ENCODE peak calls at places on chromosomes 12 and 14, in eight cellular contexts. D is prostate gland, J is endothelial cell of umbilical vein, N is SK-N-SH, P is transverse colon, G is sigmoid colon, X is H1, V is HCT116. L is an unnamed sample.

GRCh38 chr12:51070004-51070403 is 13.4 kb downstream of the CSRNP2 start:
- DNase-seq in D (no peak), J (no peak), N (no peak), P (no peak), G (no peak), X (no peak), V (no peak), L (peak)

GRCh38 chr14:21861153-21861552 is 187.5 kb upstream of the OR4E1 start:
- DNase-seq in D (no peak), J (no peak), N (no peak), P (no peak), G (no peak), X (no peak), V (no peak), L (no peak)

GRCh38 chr14:61549425-61549824 is 145.9 kb upstream of the HIF1A start:
- DNase-seq in D (no peak), J (no peak), N (no peak), P (no peak), G (no peak), X (no peak), V (no peak), L (no peak)

GRCh38 chr12:107450541-107450940 is 235.1 kb upstream of the PWP1 start:
- DNase-seq in D (peak), J (no peak), N (no peak), P (no peak), G (no peak), X (no peak), V (no peak), L (no peak)

GRCh38 chr12:115451785-115452736 is 768.1 kb upstream of the TBX3 start:
- DNase-seq in D (no peak), J (no peak), N (peak), P (no peak), G (no peak), X (no peak), V (no peak), L (peak)

GRCh38 chr12:42059127-42059526 is 85.5 kb downstream of the GXYLT1 start:
- DNase-seq in D (no peak), J (no peak), N (no peak), P (no peak), G (no peak), X (no peak), V (no peak), L (no peak)

GRCh38 chr14:91980157-91980556 is 32.7 kb upstream of the FBLN5 start:
- DNase-seq in D (no peak), J (peak), N (no peak), P (no peak), G (no peak), X (no peak), V (peak), L (no peak)

GRCh38 chr12:105451211-105451610 is 120.7 kb downstream of the C12orf75 start:
- DNase-seq in D (no peak), J (no peak), N (no peak), P (no peak), G (no peak), X (no peak), V (no peak), L (no peak)

GRCh38 chr12:47020211-47020821 is 59.1 kb upstream of the PCED1B start:
- DNase-seq in D (no peak), J (no peak), N (no peak), P (no peak), G (no peak), X (no peak), V (no peak), L (no peak)

GRCh38 chr12:104480826-104481457 is 24.2 kb downstream of the CHST11 start:
- DNase-seq in D (no peak), J (peak), N (no peak), P (peak), G (peak), X (no peak), V (peak), L (peak)

GRCh38 chr14:76395161-76395560 is 19.2 kb downstream of the ESRRB start:
- DNase-seq in D (no peak), J (no peak), N (no peak), P (no peak), G (no peak), X (no peak), V (no peak), L (peak)

GRCh38 chr12:121801601-121802484 is 2.0 kb upstream of the SETD1B start:
- DNase-seq in D (no peak), J (peak), N (no peak), P (no peak), G (no peak), X (no peak), V (no peak), L (no peak)

GRCh38 chr14:25882899-25883298 is 714.9 kb downstream of the NOVA1 start:
- DNase-seq in D (no peak), J (no peak), N (no peak), P (no peak), G (no peak), X (no peak), V (no peak), L (no peak)

GRCh38 chr12:60832300-60832699 is 1236.5 kb downstream of the SLC16A7 start:
- DNase-seq in D (no peak), J (no peak), N (no peak), P (no peak), G (no peak), X (no peak), V (no peak), L (no peak)

GRCh38 chr12:130506844-130507243 is 169.2 kb downstream of the PIWIL1 start:
- DNase-seq in D (no peak), J (no peak), N (no peak), P (no peak), G (no peak), X (no peak), V (no peak), L (no peak)

GRCh38 chr14:63551338-63551737 is 8.2 kb upstream of the PPP2R5E start:
- DNase-seq in D (no peak), J (no peak), N (no peak), P (no peak), G (no peak), X (no peak), V (no peak), L (no peak)

GRCh38 chr12:105357162-105357691 is 26.7 kb downstream of the C12orf75 start:
- DNase-seq in D (no peak), J (no peak), N (no peak), P (no peak), G (no peak), X (no peak), V (no peak), L (no peak)

GRCh38 chr14:52153939-52154338 is 85.1 kb upstream of the NID2 start:
- DNase-seq in D (no peak), J (no peak), N (no peak), P (no peak), G (no peak), X (no peak), V (no peak), L (no peak)

GRCh38 chr12:79678306-79678705 is 12.5 kb downstream of the PAWR start:
- DNase-seq in D (peak), J (no peak), N (no peak), P (peak), G (no peak), X (no peak), V (no peak), L (no peak)

GRCh38 chr14:102849522-102850379 is 72.5 kb downstream of the TRAF3 start:
- DNase-seq in D (no peak), J (peak), N (peak), P (peak), G (no peak), X (no peak), V (no peak), L (no peak)

GRCh38 chr12:132646850-132647249 is 28.3 kb downstream of the P2RX2 start:
- DNase-seq in D (no peak), J (no peak), N (no peak), P (no peak), G (no peak), X (no peak), V (no peak), L (no peak)

GRCh38 chr12:80877706-80878384 is 59.9 kb downstream of the LIN7A start:
- DNase-seq in D (no peak), J (no peak), N (no peak), P (no peak), G (no peak), X (no peak), V (no peak), L (no peak)

GRCh38 chr12:131375261-131375971 is 335.5 kb upstream of the SFSWAP start:
- DNase-seq in D (no peak), J (no peak), N (no peak), P (no peak), G (peak), X (no peak), V (no peak), L (no peak)

GRCh38 chr14:38199768-38200167 is 7.9 kb upstream of the SSTR1 start:
- DNase-seq in D (no peak), J (no peak), N (no peak), P (no peak), G (no peak), X (no peak), V (no peak), L (no peak)

GRCh38 chr12:1078002-1078401 is 87.0 kb downstream of the ERC1 start:
- DNase-seq in D (no peak), J (no peak), N (no peak), P (no peak), G (no peak), X (no peak), V (no peak), L (no peak)

GRCh38 chr14:104968541-104969401 is 9.4 kb downstream of the AHNAK2 start:
- DNase-seq in D (peak), J (peak), N (peak), P (no peak), G (peak), X (no peak), V (no peak), L (peak)

GRCh38 chr12:94761559-94761958 is 111.2 kb upstream of the TMCC3 start:
- DNase-seq in D (no peak), J (peak), N (no peak), P (no peak), G (no peak), X (no peak), V (peak), L (no peak)

GRCh38 chr14:35122696-35123387 is 490 bp downstream of the PRORP start:
- DNase-seq in D (peak), J (peak), N (peak), P (no peak), G (no peak), X (no peak), V (no peak), L (peak)

GRCh38 chr12:65829716-65830115 is 5.4 kb downstream of the HMGA2 start:
- DNase-seq in D (no peak), J (no peak), N (no peak), P (no peak), G (no peak), X (no peak), V (no peak), L (no peak)
- H3K4me3 ChIP-seq in D (no peak), J (peak), N (peak), P (no peak), G (no peak), X (no peak), V (peak), L (no peak)

DNA sequence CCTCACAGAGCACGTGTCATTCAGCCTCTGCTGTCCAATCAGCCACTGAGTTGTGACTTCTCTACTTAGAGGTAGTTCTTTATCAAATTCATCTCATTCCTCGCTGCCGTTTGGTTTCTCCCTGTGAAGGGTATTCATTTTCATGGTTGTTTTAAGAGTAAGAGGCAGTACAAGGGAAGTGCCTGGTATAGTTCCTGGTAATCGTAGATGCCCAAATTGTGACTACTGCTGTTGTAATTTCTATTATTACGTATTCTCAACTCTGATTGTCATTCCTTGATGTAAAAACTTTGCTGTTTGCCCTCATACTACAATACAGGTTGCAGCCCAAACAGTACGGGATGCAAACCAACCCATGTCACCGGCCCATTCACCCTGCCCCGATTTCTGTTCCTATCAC is 92.9 kb downstream of the SLC25A47 start:
- DNase-seq in D (no peak), J (no peak), N (no peak), P (no peak), G (no peak), X (no peak), V (no peak), L (no peak)
- H3K27ac ChIP-seq in D (no peak), J (no peak), N (peak), P (no peak), G (no peak), X (no peak), V (no peak), L (no peak)

GRCh38 chr12:123075591-123076171 is 75.2 kb downstream of the PITPNM2 start:
- DNase-seq in D (peak), J (no peak), N (no peak), P (peak), G (no peak), X (peak), V (no peak), L (peak)
- TF ChIP-seq POLR2AphosphoS5 in D (peak), J (no peak), N (no peak), P (no peak), G (peak), X (no peak), V (no peak), L (no peak)

GRCh38 chr14:67228325-67228984 is 12.8 kb upstream of the PALS1 start:
- DNase-seq in D (no peak), J (peak), N (no peak), P (no peak), G (no peak), X (no peak), V (no peak), L (no peak)
- H3K4me3 ChIP-seq in D (no peak), J (no peak), N (no peak), P (no peak), G (no peak), X (no peak), V (no peak), L (no peak)

L was measured in upper lobe of left lung.